ENCODE peak calls at places on chromosomes 7 and 10, in nine cellular contexts. H is HCT116, E is sigmoid colon, C is prostate gland, J is endothelial cell of umbilical vein, Z is vagina, B is upper lobe of left lung, P is transverse colon, K is spleen. F is an unnamed sample.
A peak's percentile ranks its signal among the peaks of the same experiment; 100 is the strongest.

GRCh38 chr7:135342887-135343286 is 109.2 kb downstream of the STRA8 start:
- DNase-seq in H (no peak), B (no peak), J (no peak), E (no peak), Z (no peak), C (no peak), K (no peak), P (no peak), F (no peak)

GRCh38 chr7:80643336-80643925 is 5.0 kb downstream of the CD36 start:
- DNase-seq in H (no peak), P (no peak), B (no peak), E (no peak), Z (no peak), C (no peak), J (no peak), K (no peak), F (no peak)

GRCh38 chr10:33143160-33143728 is 185.2 kb upstream of the ITGB1 start:
- DNase-seq in H (no peak), J (no peak), C (no peak), P (no peak), K (no peak), Z (no peak), B (no peak), E (peak; percentile 15), F (no peak)

GRCh38 chr10:62186999-62187695 is 81.5 kb downstream of the RTKN2 start:
- DNase-seq in E (no peak), J (no peak), Z (no peak), H (no peak), C (no peak), K (no peak), B (no peak), P (no peak), F (no peak)

GRCh38 chr7:129783097-129783919 is 169.5 kb downstream of the UBE2H start:
- DNase-seq in K (peak; percentile 76), B (no peak), P (no peak), H (no peak), C (no peak), E (no peak), J (peak; percentile 11), Z (no peak), F (no peak)

GRCh38 chr7:55018361-55019328 is at the start of gene EGFR:
- DNase-seq in Z (no peak), J (peak; percentile 64), P (peak; percentile 86), B (peak; percentile 95), K (peak; percentile 81), C (peak; percentile 86), H (peak; percentile 40), E (peak; percentile 94), F (peak; percentile 94)

GRCh38 chr10:6699336-6699735 is 119.3 kb upstream of the PRKCQ start:
- DNase-seq in H (no peak), K (no peak), E (no peak), J (no peak), C (no peak), B (no peak), P (no peak), Z (no peak), F (no peak)

GRCh38 chr7:5689118-5689517 is 92.3 kb downstream of the RNF216 start:
- DNase-seq in J (no peak), H (no peak), P (no peak), B (no peak), E (no peak), K (no peak), Z (no peak), C (no peak), F (no peak)

GRCh38 chr10:102615361-102615760 is 28.9 kb upstream of the TRIM8 start:
- DNase-seq in E (no peak), B (no peak), K (no peak), Z (no peak), C (no peak), J (peak; percentile 29), P (no peak), H (no peak), F (no peak)

GRCh38 chr10:88165849-88166271 is 302.4 kb downstream of the PTEN start:
- DNase-seq in B (no peak), P (no peak), K (no peak), J (no peak), C (no peak), E (no peak), H (no peak), Z (no peak), F (no peak)

GRCh38 chr10:4771554-4772201 is 54.3 kb upstream of the AKR1E2 start:
- DNase-seq in J (no peak), C (no peak), B (no peak), H (no peak), K (no peak), P (no peak), Z (no peak), E (no peak), F (no peak)

GRCh38 chr7:34675749-34676374 is 17.8 kb downstream of the NPSR1 start:
- DNase-seq in P (no peak), B (no peak), J (peak; percentile 51), K (no peak), C (no peak), E (no peak), H (peak; percentile 13), Z (no peak), F (peak; percentile 47)

GRCh38 chr10:34121974-34122282 is 693.2 kb downstream of the PARD3 start:
- DNase-seq in J (peak; percentile 98), H (no peak), K (no peak), Z (no peak), P (no peak), E (no peak), C (no peak), B (no peak), F (peak; percentile 17)

GRCh38 chr10:63246361-63246760 is 113.2 kb downstream of the NRBF2 start:
- DNase-seq in P (no peak), B (no peak), Z (no peak), C (no peak), H (no peak), J (no peak), E (no peak), K (no peak), F (no peak)

GRCh38 chr7:140403878-140404564 is at the start of gene RAB19:
- DNase-seq in B (peak; percentile 73), K (peak; percentile 88), H (peak; percentile 16), E (no peak), J (no peak), C (peak; percentile 51), P (peak; percentile 75), Z (no peak), F (no peak)

GRCh38 chr7:116588225-116588624 is 63.4 kb downstream of the CAV1 start:
- DNase-seq in C (no peak), J (peak; percentile 81), E (no peak), Z (no peak), P (no peak), H (no peak), K (peak; percentile 80), B (no peak), F (no peak)

DNA sequence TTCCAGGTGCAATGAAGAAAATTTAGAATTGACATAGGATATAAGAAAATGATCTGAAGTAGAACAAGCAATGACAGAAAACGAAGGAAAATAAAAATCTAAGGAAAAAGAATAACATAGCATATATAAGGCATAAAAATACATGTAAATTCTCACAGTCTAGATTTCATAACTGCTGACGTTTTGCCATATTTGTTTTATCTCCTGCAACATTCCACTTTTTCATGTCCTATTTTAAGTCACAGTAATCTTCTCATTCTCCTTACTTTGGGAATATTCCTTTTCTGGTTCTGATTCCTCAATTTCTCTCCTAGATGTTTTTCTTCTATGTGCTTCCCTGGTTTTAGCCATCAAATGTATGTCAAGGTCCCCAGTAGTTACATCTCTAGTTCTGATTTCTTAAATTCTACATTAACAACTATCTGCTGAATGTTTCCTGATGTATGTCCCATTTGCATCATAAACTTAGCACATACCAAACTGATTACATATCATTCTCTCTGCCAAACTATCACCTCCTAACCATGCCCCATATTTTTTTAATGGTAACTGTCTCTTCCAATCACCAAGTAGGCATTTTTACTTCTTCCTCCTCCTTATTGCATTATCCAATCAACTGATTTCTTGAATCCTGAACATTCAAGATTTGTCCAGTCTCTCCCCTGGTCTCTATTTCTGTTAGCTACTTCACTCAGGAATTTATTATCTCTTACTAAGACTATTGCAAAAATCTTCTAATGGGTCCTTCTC is 171.4 kb downstream of the DNAJC1 start:
- DNase-seq in E (no peak), P (no peak), K (no peak), Z (no peak), C (no peak), H (no peak), B (no peak), J (no peak), F (no peak)
- H3K9me3 ChIP-seq in E (peaks cover 18% of the 10 kb centered on the region), P (peaks cover 35% of the 10 kb centered on the region), K (peaks cover 89% of the 10 kb centered on the region), Z (peaks cover 27% of the 10 kb centered on the region), C (no peaks in the 10 kb centered on the region), H (no peaks in the 10 kb centered on the region), B (peaks cover 19% of the 10 kb centered on the region), J (no peaks in the 10 kb centered on the region), F (peaks cover 28% of the 10 kb centered on the region)

DNA sequence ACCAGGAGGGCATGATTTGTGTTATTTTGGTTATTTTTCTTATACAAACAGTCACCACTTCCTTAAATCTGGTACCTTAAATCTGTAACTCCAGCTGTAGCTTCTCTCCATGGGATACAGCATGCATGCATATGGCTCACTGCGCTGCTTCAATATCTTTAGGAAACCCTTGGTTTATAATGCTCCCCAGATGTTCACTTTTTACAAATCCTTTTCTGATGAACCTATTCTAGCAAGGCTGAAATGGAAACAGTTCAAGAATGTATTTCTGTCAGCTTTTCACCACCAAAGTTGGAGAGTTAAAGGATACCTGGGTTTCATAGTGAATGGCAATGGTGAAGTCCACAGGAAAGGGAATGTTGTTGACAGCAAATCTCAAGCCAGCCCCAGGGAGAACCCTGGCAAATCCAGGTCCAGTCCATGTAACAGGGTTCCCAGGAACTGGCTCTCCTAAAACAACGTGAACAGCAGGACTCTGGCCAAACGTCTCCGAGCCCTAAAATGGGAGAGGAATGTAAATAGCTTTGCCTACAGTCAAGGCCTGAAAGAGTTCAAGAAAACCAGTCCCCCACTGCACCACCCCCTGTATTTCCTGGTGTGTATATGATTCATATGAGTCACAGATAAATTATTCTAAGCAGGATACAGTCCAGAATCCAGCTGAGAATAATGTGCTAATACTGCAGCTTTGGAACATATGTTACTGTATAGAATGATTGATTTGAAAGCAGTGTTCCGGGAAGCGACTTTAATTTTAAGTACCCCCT is 50.7 kb downstream of the LAMB4 start:
- DNase-seq in B (no peak), P (peak; percentile 21), E (peak; percentile 70), C (no peak), K (no peak), J (peak; percentile 87), H (no peak), Z (no peak), F (no peak)
- TF ChIP-seq POLR2AphosphoS5 in B (no peak), P (peak; percentile 14), E (peak; percentile 49), C (no peak), K (no peak), J (peak; percentile 75), H (no peak), Z (no peak), F (peak; percentile 37)

DNA sequence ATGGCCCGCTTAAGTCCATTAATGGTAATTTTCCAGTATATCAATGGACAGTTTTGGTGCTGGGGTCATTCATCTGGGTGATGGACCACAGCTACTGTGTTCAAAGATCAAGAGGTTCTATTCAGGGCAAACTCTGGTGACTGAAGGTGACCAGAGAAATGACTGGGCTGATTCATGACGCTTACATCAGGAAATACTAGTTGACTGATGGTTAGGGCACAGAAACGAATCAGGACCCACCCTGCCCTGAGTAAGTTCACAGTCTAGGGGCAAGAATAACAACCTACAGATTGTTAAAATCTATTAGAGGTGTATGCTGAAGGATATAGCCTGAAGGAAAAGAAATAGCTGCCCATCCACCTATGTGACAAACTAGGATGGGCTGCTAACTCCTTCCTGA is 9.5 kb downstream of the NCAPG2 start:
- DNase-seq in P (no peak), E (no peak), K (no peak), C (no peak), B (no peak), Z (no peak), J (no peak), H (no peak), F (no peak)
- H3K36me3 ChIP-seq in P (no peaks in the 10 kb centered on the region), E (no peaks in the 10 kb centered on the region), K (peaks cover 16% of the 10 kb centered on the region), C (no peaks in the 10 kb centered on the region), B (peaks cover 4% of the 10 kb centered on the region), Z (no peaks in the 10 kb centered on the region), J (no peaks in the 10 kb centered on the region), H (peaks cover 11% of the 10 kb centered on the region), F (no peaks in the 10 kb centered on the region)

GRCh38 chr7:63071920-63072319 is 926.7 kb upstream of the ZNF722 start:
- DNase-seq in Z (peak; percentile 76), E (no peak), P (no peak), H (no peak), J (no peak), K (no peak), C (no peak), B (no peak), F (peak; percentile 62)
- H3K9me3 ChIP-seq in Z (no peaks in the 10 kb centered on the region), E (peaks cover 4% of the 10 kb centered on the region), P (peaks cover 5% of the 10 kb centered on the region), H (no peaks in the 10 kb centered on the region), J (no peaks in the 10 kb centered on the region), K (peaks cover 72% of the 10 kb centered on the region), C (no peaks in the 10 kb centered on the region), B (no peaks in the 10 kb centered on the region), F (no peaks in the 10 kb centered on the region)

F was measured in esophagus muscularis mucosa.